ENCODE peak calls at places on chromosomes 7 and 10, in nine cellular contexts. N is right atrium auricular region, O is bronchial epithelial cell, K is choroid plexus epithelial cell, A is neural progenitor cell, X is AG10803, D is psoas muscle, Z is A549, E is pancreas. J is an unnamed sample.

GRCh38 chr10:36266923-36267322 is 624.8 kb upstream of the FZD8 start:
- DNase-seq in N (no peak), O (peak; percentile 83), K (no peak), A (no peak), X (no peak), D (no peak), Z (no peak), E (no peak), J (no peak)

GRCh38 chr10:396535-397220 is 261.4 kb downstream of the ZMYND11 start:
- DNase-seq in N (peak; percentile 58), O (no peak), K (no peak), A (no peak), X (no peak), D (no peak), Z (no peak), E (no peak), J (no peak)

GRCh38 chr7:103316378-103316941 is 19.2 kb downstream of the PMPCB start:
- DNase-seq in N (no peak), O (no peak), K (no peak), A (no peak), X (no peak), D (no peak), Z (no peak), E (no peak), J (no peak)

GRCh38 chr7:91082854-91083495 is 181.3 kb upstream of the FZD1 start:
- DNase-seq in N (no peak), O (peak; percentile 30), K (peak; percentile 73), A (no peak), X (peak; percentile 49), D (no peak), Z (peak; percentile 25), E (no peak), J (no peak)

GRCh38 chr10:14327535-14327934 is 3.2 kb downstream of the FRMD4A start:
- DNase-seq in N (no peak), O (no peak), K (no peak), A (no peak), X (no peak), D (no peak), Z (no peak), E (no peak), J (no peak)

GRCh38 chr7:92546856-92547497 is 18.4 kb downstream of the RBM48 start:
- DNase-seq in N (no peak), O (no peak), K (no peak), A (no peak), X (no peak), D (no peak), Z (no peak), E (no peak), J (no peak)

GRCh38 chr10:50593523-50593922 is 30.2 kb downstream of the SGMS1 start:
- DNase-seq in N (no peak), O (no peak), K (peak; percentile 44), A (no peak), X (peak; percentile 60), D (no peak), Z (no peak), E (no peak), J (no peak)

GRCh38 chr10:48708144-48708543 is 23.5 kb downstream of the WDFY4 start:
- DNase-seq in N (no peak), O (no peak), K (peak; percentile 46), A (no peak), X (peak; percentile 15), D (no peak), Z (no peak), E (no peak), J (no peak)

GRCh38 chr10:110356628-110357245 is 52.0 kb upstream of the SMNDC1 start:
- DNase-seq in N (no peak), O (peak; percentile 86), K (peak; percentile 72), A (no peak), X (no peak), D (no peak), Z (peak; percentile 58), E (no peak), J (no peak)

GRCh38 chr7:22425361-22425760 is 68.4 kb upstream of the RAPGEF5 start:
- DNase-seq in N (no peak), O (no peak), K (no peak), A (no peak), X (no peak), D (no peak), Z (no peak), E (no peak), J (no peak)

GRCh38 chr7:84191261-84191660 is 3.3 kb downstream of the SEMA3A start:
- DNase-seq in N (no peak), O (peak; percentile 53), K (no peak), A (no peak), X (no peak), D (no peak), Z (no peak), E (no peak), J (no peak)

GRCh38 chr10:6840766-6841165 is 260.7 kb upstream of the PRKCQ start:
- DNase-seq in N (no peak), O (peak; percentile 25), K (no peak), A (no peak), X (peak; percentile 72), D (no peak), Z (no peak), E (no peak), J (no peak)

GRCh38 chr10:96842896-96843723 is 11.0 kb downstream of the LCOR start:
- DNase-seq in N (no peak), O (peak; percentile 85), K (peak; percentile 48), A (no peak), X (no peak), D (no peak), Z (peak; percentile 40), E (no peak), J (no peak)

GRCh38 chr10:106958591-106959328 is 205.7 kb downstream of the SORCS1 start:
- DNase-seq in N (no peak), O (no peak), K (no peak), A (no peak), X (no peak), D (no peak), Z (no peak), E (no peak), J (no peak)

GRCh38 chr10:104862-105565 is 30.2 kb upstream of the ZMYND11 start:
- DNase-seq in N (no peak), O (no peak), K (no peak), A (no peak), X (no peak), D (no peak), Z (no peak), E (no peak), J (no peak)

GRCh38 chr10:79379512-79380124 is 32.3 kb downstream of the PPIF start:
- DNase-seq in N (peak; percentile 61), O (no peak), K (no peak), A (no peak), X (peak; percentile 31), D (peak; percentile 56), Z (no peak), E (peak; percentile 11), J (no peak)

GRCh38 chr7:155107126-155107525 is 37.0 kb downstream of the HTR5A start:
- DNase-seq in N (no peak), O (no peak), K (no peak), A (peak; percentile 32), X (no peak), D (no peak), Z (no peak), E (no peak), J (no peak)

GRCh38 chr7:47307311-47307710 is 274.6 kb downstream of the TNS3 start:
- DNase-seq in N (no peak), O (no peak), K (no peak), A (no peak), X (no peak), D (no peak), Z (no peak), E (no peak), J (no peak)
- H3K4me3 ChIP-seq in N (no peak overlapping the region), O (no peak overlapping the region), K (no peak overlapping the region), A (no peak overlapping the region), X (no peak overlapping the region), D (no peak overlapping the region), Z (no peak overlapping the region), E (no peak overlapping the region), J (no peak overlapping the region)

GRCh38 chr7:3649250-3649649 is 348.2 kb downstream of the SDK1 start:
- DNase-seq in N (no peak), O (peak; percentile 10), K (peak; percentile 69), A (no peak), X (no peak), D (no peak), Z (peak; percentile 16), E (no peak), J (no peak)
- TF ChIP-seq CTCF in N (no peak), O (no peak), K (peak; percentile 73), A (peak; percentile 14), X (no peak), D (no peak), Z (no peak), E (no peak), J (no peak)

GRCh38 chr7:99996755-99997544 is 18.4 kb upstream of the ZKSCAN1 start:
- DNase-seq in N (no peak), O (no peak), K (no peak), A (no peak), X (no peak), D (no peak), Z (no peak), E (no peak), J (no peak)
- H3K4me3 ChIP-seq in N (peak overlapping the region; percentile 42), O (peak overlapping the region; percentile 32), K (peak overlapping the region; percentile 64), A (no peak overlapping the region), X (peak overlapping the region; percentile 41), D (peak overlapping the region; percentile 66), Z (no peak overlapping the region), E (peak overlapping the region; percentile 22), J (peak overlapping the region; percentile 53)

GRCh38 chr10:5466451-5466996 is 32.8 kb downstream of the CALML5 start:
- DNase-seq in N (no peak), O (peak; percentile 94), K (peak; percentile 88), A (peak; percentile 27), X (peak; percentile 61), D (no peak), Z (no peak), E (peak; percentile 81), J (peak; percentile 75)

GRCh38 chr10:5462841-5463293 is 36.5 kb downstream of the CALML5 start:
- DNase-seq in N (no peak), O (no peak), K (no peak), A (no peak), X (no peak), D (no peak), Z (no peak), E (no peak), J (no peak)

GRCh38 chr10:5461914-5462840 is 37.2 kb downstream of the CALML5 start:
- DNase-seq in N (no peak), O (no peak), K (peak; percentile 53), A (no peak), X (peak; percentile 61), D (no peak), Z (no peak), E (no peak), J (no peak)

GRCh38 chr10:5465976-5466450 is 33.4 kb downstream of the CALML5 start:
- DNase-seq in N (no peak), O (no peak), K (no peak), A (no peak), X (no peak), D (no peak), Z (no peak), E (no peak), J (no peak)

GRCh38 chr10:5464521-5464920 is 34.8 kb downstream of the CALML5 start:
- DNase-seq in N (no peak), O (no peak), K (no peak), A (no peak), X (peak; percentile 50), D (no peak), Z (no peak), E (no peak), J (no peak)
- TF ChIP-seq CTCF in N (no peak), O (peak; percentile 14), K (no peak), A (no peak), X (peak; percentile 19), D (no peak), Z (no peak), E (no peak), J (no peak)